ENCODE peak calls at places on chromosomes 12 and 14, in four cellular contexts. A is BJ, K is breast epithelium, S is WTC11. G is an unnamed sample.

GRCh38 chr12:43338848-43339526 is 213.0 kb downstream of the ADAMTS20 start:
- DNase-seq in A (peak; percentile 48), K (no peak), S (no peak), G (peak; percentile 49)

GRCh38 chr12:56724660-56724988 is 475 bp downstream of the NACA start:
- DNase-seq in A (no peak), K (no peak), S (no peak), G (no peak)

GRCh38 chr14:90409209-90409730 is 12.4 kb downstream of the CALM1 start:
- DNase-seq in A (peak; percentile 88), K (no peak), S (no peak), G (peak; percentile 90)

GRCh38 chr12:124814741-124815613 is 48.7 kb downstream of the SCARB1 start:
- DNase-seq in A (no peak), K (no peak), S (no peak), G (no peak)

GRCh38 chr12:106046301-106046846 is 92.4 kb downstream of the NUAK1 start:
- DNase-seq in A (no peak), K (no peak), S (no peak), G (no peak)

GRCh38 chr12:108277613-108278012 is 61.5 kb downstream of the CMKLR1 start:
- DNase-seq in A (no peak), K (no peak), S (no peak), G (no peak)

GRCh38 chr14:96592591-96593388 is 90.6 kb downstream of the PAPOLA start:
- DNase-seq in A (no peak), K (no peak), S (peak; percentile 80), G (no peak)

GRCh38 chr12:108995370-108995992 is 25.4 kb downstream of the SVOP start:
- DNase-seq in A (no peak), K (no peak), S (no peak), G (no peak)

GRCh38 chr14:96811265-96811664 is 14.1 kb downstream of the VRK1 start:
- DNase-seq in A (peak; percentile 59), K (no peak), S (no peak), G (no peak)

GRCh38 chr12:29794869-29795268 is 11.1 kb upstream of the TMTC1 start:
- DNase-seq in A (no peak), K (no peak), S (no peak), G (no peak)

GRCh38 chr14:54209501-54210231 is 187.1 kb upstream of the CDKN3 start:
- DNase-seq in A (no peak), K (no peak), S (no peak), G (no peak)

GRCh38 chr12:3797649-3798048 is 44.7 kb upstream of the CRACR2A start:
- DNase-seq in A (no peak), K (no peak), S (no peak), G (no peak)

GRCh38 chr12:125184213-125184952 is 119.1 kb downstream of the AACS start:
- DNase-seq in A (no peak), K (no peak), S (no peak), G (no peak)

GRCh38 chr12:76588881-76589565 is 29.5 kb upstream of the OSBPL8 start:
- DNase-seq in A (peak; percentile 93), K (no peak), S (no peak), G (peak; percentile 99)

GRCh38 chr12:7155471-7156034 is 25.4 kb downstream of the CLSTN3 start:
- DNase-seq in A (no peak), K (peak; percentile 69), S (no peak), G (no peak)

GRCh38 chr12:108612788-108613282 is 15.0 kb upstream of the TMEM119 start:
- DNase-seq in A (no peak), K (no peak), S (peak; percentile 51), G (no peak)

GRCh38 chr14:72736791-72737559 is 156.9 kb downstream of the DPF3 start:
- DNase-seq in A (peak; percentile 19), K (no peak), S (no peak), G (no peak)

GRCh38 chr12:131636940-131637750 is 73.7 kb upstream of the SFSWAP start:
- DNase-seq in A (no peak), K (no peak), S (no peak), G (no peak)

GRCh38 chr14:42665083-42665482 is 1058.4 kb downstream of the LRFN5 start:
- DNase-seq in A (no peak), K (no peak), S (no peak), G (no peak)

GRCh38 chr14:62696969-62697328 is 348.3 kb downstream of the KCNH5 start:
- DNase-seq in A (no peak), K (no peak), S (no peak), G (no peak)

GRCh38 chr12:23217158-23217557 is 592.2 kb downstream of the ETNK1 start:
- DNase-seq in A (no peak), K (no peak), S (no peak), G (no peak)

GRCh38 chr12:125683748-125684381 is 618.6 kb downstream of the AACS start:
- DNase-seq in A (no peak), K (no peak), S (peak; percentile 98), G (no peak)

GRCh38 chr12:40565029-40565633 is 127.1 kb upstream of the CNTN1 start:
- DNase-seq in A (no peak), K (no peak), S (no peak), G (no peak)

GRCh38 chr14:44609201-44609600 is 102.1 kb upstream of the FSCB start:
- DNase-seq in A (no peak), K (no peak), S (no peak), G (no peak)

GRCh38 chr12:124884587-124885438 is 21.1 kb upstream of the SCARB1 start:
- DNase-seq in A (no peak), K (no peak), S (peak; percentile 56), G (no peak)

GRCh38 chr12:105825141-105825540 is 313.6 kb downstream of the NUAK1 start:
- DNase-seq in A (no peak), K (no peak), S (no peak), G (no peak)

GRCh38 chr12:12226187-12226586 is 40.7 kb downstream of the LRP6 start:
- DNase-seq in A (no peak), K (no peak), S (no peak), G (no peak)

GRCh38 chr12:12224240-12224940 is 42.5 kb downstream of the LRP6 start:
- DNase-seq in A (no peak), K (no peak), S (no peak), G (peak; percentile 16)

GRCh38 chr12:12230275-12230674 is 36.6 kb downstream of the LRP6 start:
- DNase-seq in A (no peak), K (no peak), S (no peak), G (no peak)

GRCh38 chr12:12229556-12230092 is 37.2 kb downstream of the LRP6 start:
- DNase-seq in A (no peak), K (no peak), S (no peak), G (no peak)

DNA sequence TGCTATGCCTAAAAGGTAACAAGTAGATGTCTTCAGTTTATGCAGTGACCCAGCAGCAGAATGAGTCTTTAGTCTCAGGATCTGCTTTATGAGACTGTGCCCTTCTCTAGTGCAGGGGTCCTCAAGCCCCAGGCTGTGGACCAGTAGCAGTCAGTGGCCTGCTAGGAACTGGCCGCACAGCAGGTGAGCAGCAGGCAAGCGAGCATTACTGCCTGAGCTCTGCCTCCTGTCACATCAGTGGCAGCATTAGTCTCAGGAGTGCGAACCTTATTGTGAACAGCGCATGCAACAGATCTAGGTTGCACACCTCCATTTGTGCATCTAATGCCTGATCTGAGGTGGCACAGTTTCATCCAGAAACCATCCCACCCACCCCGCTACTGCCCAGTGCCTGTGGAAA is 38.4 kb downstream of the LRP6 start:
- DNase-seq in A (no peak), K (no peak), S (peak; percentile 29), G (no peak)
- TF ChIP-seq CTCF in A (no peak), K (no peak), S (no peak), G (no peak)

GRCh38 chr14:59332727-59333126 is 132.5 kb downstream of the GPR135 start:
- DNase-seq in A (no peak), K (no peak), S (no peak), G (peak; percentile 70)

GRCh38 chr14:59331217-59331616 is 134.0 kb downstream of the GPR135 start:
- DNase-seq in A (no peak), K (no peak), S (peak; percentile 47), G (no peak)

GRCh38 chr14:59333235-59333634 is 131.9 kb downstream of the GPR135 start:
- DNase-seq in A (no peak), K (no peak), S (no peak), G (no peak)

GRCh38 chr14:59328410-59328809 is 136.8 kb downstream of the GPR135 start:
- DNase-seq in A (no peak), K (no peak), S (no peak), G (no peak)

GRCh38 chr14:59330455-59330854 is 134.7 kb downstream of the GPR135 start:
- DNase-seq in A (no peak), K (no peak), S (no peak), G (no peak)
- TF ChIP-seq CTCF in A (no peak), K (no peak), S (no peak), G (no peak)

GRCh38 chr14:71320107-71320733 is 413.0 kb downstream of the PCNX1 start:
- DNase-seq in A (peak; percentile 89), K (peak; percentile 96), S (peak; percentile 98), G (peak; percentile 95)

GRCh38 chr14:71320734-71321555 is 413.7 kb downstream of the PCNX1 start:
- DNase-seq in A (no peak), K (peak; percentile 51), S (peak; percentile 51), G (no peak)

GRCh38 chr14:71318097-71318459 is 410.8 kb downstream of the PCNX1 start:
- DNase-seq in A (no peak), K (no peak), S (no peak), G (no peak)

GRCh38 chr14:71321556-71322315 is 414.5 kb downstream of the PCNX1 start:
- DNase-seq in A (no peak), K (peak; percentile 55), S (no peak), G (no peak)

GRCh38 chr14:71319646-71320045 is 412.4 kb downstream of the PCNX1 start:
- DNase-seq in A (no peak), K (peak; percentile 28), S (no peak), G (no peak)
- TF ChIP-seq CTCF in A (no peak), K (no peak), S (no peak), G (no peak)

GRCh38 chr12:58596381-58596780 is 323.9 kb downstream of the LRIG3 start:
- DNase-seq in A (no peak), K (no peak), S (no peak), G (no peak)
- TF ChIP-seq CTCF in A (no peak), K (no peak), S (no peak), G (no peak)

DNA sequence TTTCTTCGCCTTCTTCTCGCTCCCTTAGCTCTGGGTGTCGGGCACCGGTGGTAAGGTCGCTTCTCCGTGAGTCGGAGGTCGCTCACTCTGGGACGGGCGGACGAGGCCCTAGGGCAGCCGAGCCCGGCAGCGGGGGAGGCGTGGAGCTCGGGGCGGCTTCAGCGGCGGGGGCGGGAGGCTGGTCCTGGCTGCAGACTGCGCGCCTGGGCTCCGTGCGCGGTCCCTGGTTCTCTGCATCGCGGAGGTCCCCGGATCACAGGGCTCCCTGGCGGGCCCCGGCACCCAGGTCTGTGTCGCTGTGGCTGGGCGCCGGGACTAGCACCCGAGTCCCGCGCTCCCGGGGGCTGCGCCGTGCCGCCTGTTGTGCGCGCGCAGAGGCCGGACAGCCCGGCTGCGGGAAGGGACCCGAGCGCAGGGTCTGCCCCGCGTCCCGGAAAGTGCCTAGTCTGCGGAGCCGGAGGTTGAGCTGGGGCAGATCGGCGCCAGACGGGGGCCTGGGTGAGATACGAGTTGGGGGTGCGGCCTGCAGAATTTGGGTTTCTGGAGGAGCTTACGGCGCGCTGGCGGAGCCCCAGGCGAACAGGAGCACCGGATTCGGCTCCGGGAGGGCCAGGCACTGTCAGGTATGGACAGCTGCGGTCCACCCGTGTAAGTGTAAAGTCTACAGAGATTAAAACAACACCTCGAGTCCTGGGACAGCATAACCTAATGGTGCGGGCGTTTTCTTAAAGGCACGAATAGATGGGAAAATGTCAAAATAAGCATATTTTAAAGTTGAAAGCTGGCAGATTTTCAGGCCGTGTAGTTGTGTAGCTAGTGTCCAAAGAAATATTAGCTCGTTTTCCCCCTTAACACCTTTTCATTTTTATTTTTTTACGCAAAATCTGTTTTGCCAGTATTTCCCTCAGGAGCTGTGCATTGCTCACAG is 722 bp downstream of the FRMD6 start:
- DNase-seq in A (no peak), K (no peak), S (peak; percentile 61), G (no peak)
- TF ChIP-seq CTCF in A (no peak), K (no peak), S (no peak), G (no peak)